ENCODE peak calls at places on chromosomes 2 and 18, in nine cellular contexts. H is suprapubic skin, U is sigmoid colon, T is stomach, J is SK-N-SH, S is tibial nerve, I is GM12878, Q is K562, X is transverse colon. W is an unnamed sample.

GRCh38 chr2:65922794-65923193 is 490.4 kb upstream of the SPRED2 start:
- DNase-seq in H (no peak), U (peak; percentile 68), T (no peak), J (no peak), S (peak; percentile 57), I (no peak), Q (peak; percentile 5), X (peak; percentile 8), W (no peak)

GRCh38 chr2:8571792-8572499 is 109.9 kb upstream of the ID2 start:
- DNase-seq in H (peak; percentile 35), U (peak; percentile 42), T (peak; percentile 16), J (no peak), S (no peak), I (no peak), Q (no peak), X (peak; percentile 28), W (peak; percentile 11)

GRCh38 chr2:226887940-226888339 is 52.1 kb downstream of the RHBDD1 start:
- DNase-seq in H (no peak), U (no peak), T (no peak), J (no peak), S (no peak), I (no peak), Q (no peak), X (no peak), W (no peak)

GRCh38 chr2:129248183-129248582 is 731.3 kb upstream of the RAB6C start:
- DNase-seq in H (no peak), U (no peak), T (peak; percentile 48), J (no peak), S (no peak), I (no peak), Q (no peak), X (no peak), W (no peak)

GRCh38 chr18:51070545-51070944 is 40.5 kb downstream of the SMAD4 start:
- DNase-seq in H (no peak), U (no peak), T (no peak), J (no peak), S (no peak), I (no peak), Q (no peak), X (no peak), W (no peak)

GRCh38 chr2:238420878-238421694 is 5.6 kb upstream of the ASB1 start:
- DNase-seq in H (no peak), U (no peak), T (peak; percentile 25), J (no peak), S (no peak), I (no peak), Q (peak; percentile 83), X (no peak), W (no peak)

GRCh38 chr2:110858993-110859770 is 126.8 kb downstream of the ACOXL start:
- DNase-seq in H (peak; percentile 43), U (no peak), T (no peak), J (no peak), S (no peak), I (no peak), Q (no peak), X (no peak), W (no peak)

GRCh38 chr2:231929961-231930600 is 3.9 kb upstream of the NPPC start:
- DNase-seq in H (peak; percentile 37), U (peak; percentile 89), T (peak; percentile 24), J (peak; percentile 64), S (no peak), I (no peak), Q (peak; percentile 78), X (no peak), W (no peak)

GRCh38 chr18:11808001-11808855 is 43.0 kb upstream of the CHMP1B start:
- DNase-seq in H (no peak), U (no peak), T (no peak), J (no peak), S (no peak), I (no peak), Q (no peak), X (no peak), W (no peak)

GRCh38 chr2:237714690-237715458 is 83.7 kb upstream of the RBM44 start:
- DNase-seq in H (peak; percentile 58), U (peak; percentile 89), T (no peak), J (no peak), S (no peak), I (no peak), Q (no peak), X (no peak), W (no peak)

GRCh38 chr2:129067070-129067469 is 748.4 kb upstream of the HS6ST1 start:
- DNase-seq in H (no peak), U (no peak), T (no peak), J (no peak), S (no peak), I (no peak), Q (no peak), X (no peak), W (no peak)

GRCh38 chr2:939936-940620 is 10.6 kb upstream of the SNTG2 start:
- DNase-seq in H (no peak), U (no peak), T (no peak), J (no peak), S (no peak), I (no peak), Q (no peak), X (no peak), W (no peak)

GRCh38 chr2:27901219-27901618 is 10.7 kb downstream of the BABAM2 start:
- DNase-seq in H (no peak), U (no peak), T (no peak), J (no peak), S (no peak), I (no peak), Q (no peak), X (no peak), W (no peak)

DNA sequence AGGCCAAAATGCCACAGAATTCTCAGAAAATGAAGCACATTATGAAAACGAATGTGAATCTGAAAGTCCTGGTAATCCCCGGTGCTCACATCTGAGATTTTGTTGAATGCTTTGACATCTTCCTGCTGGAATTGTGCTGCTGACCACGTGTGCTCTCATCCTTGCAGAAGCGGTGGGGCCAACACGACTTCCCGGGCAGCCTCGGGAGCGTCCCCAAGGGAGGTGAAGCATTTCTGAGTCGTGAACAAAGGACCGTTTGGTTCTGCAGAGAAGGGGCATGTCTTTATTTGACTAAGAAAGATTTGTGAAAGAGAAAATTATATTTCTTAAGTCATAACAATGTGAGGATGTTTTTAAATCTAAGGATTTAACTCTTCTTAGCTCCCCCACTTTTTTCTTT is 336.8 kb downstream of the EIPR1 start:
- DNase-seq in H (no peak), U (no peak), T (no peak), J (no peak), S (no peak), I (no peak), Q (no peak), X (no peak), W (no peak)
- TF ChIP-seq EP300 in H (no peak), U (no peak), T (no peak), J (no peak), S (no peak), I (no peak), Q (no peak), X (no peak), W (no peak)

GRCh38 chr2:161332568-161332967 is 24.3 kb downstream of the PSMD14 start:
- DNase-seq in H (no peak), U (no peak), T (no peak), J (no peak), S (no peak), I (no peak), Q (no peak), X (no peak), W (no peak)
- H3K27ac ChIP-seq in H (no peak overlapping the region), U (no peak overlapping the region), T (no peak overlapping the region), J (no peak overlapping the region), S (no peak overlapping the region), I (no peak overlapping the region), Q (no peak overlapping the region), X (no peak overlapping the region), W (no peak overlapping the region)

GRCh38 chr2:221567231-221567760 is 4.8 kb downstream of the EPHA4 start:
- DNase-seq in H (no peak), U (no peak), T (no peak), J (no peak), S (no peak), I (no peak), Q (no peak), X (no peak), W (no peak)

GRCh38 chr2:221558107-221558506 is 14.0 kb downstream of the EPHA4 start:
- DNase-seq in H (no peak), U (no peak), T (no peak), J (no peak), S (no peak), I (no peak), Q (no peak), X (no peak), W (no peak)

GRCh38 chr2:221563601-221564000 is 8.5 kb downstream of the EPHA4 start:
- DNase-seq in H (no peak), U (no peak), T (no peak), J (no peak), S (no peak), I (no peak), Q (no peak), X (no peak), W (no peak)

GRCh38 chr2:221561770-221562169 is 10.3 kb downstream of the EPHA4 start:
- DNase-seq in H (no peak), U (no peak), T (no peak), J (no peak), S (no peak), I (no peak), Q (no peak), X (no peak), W (no peak)

DNA sequence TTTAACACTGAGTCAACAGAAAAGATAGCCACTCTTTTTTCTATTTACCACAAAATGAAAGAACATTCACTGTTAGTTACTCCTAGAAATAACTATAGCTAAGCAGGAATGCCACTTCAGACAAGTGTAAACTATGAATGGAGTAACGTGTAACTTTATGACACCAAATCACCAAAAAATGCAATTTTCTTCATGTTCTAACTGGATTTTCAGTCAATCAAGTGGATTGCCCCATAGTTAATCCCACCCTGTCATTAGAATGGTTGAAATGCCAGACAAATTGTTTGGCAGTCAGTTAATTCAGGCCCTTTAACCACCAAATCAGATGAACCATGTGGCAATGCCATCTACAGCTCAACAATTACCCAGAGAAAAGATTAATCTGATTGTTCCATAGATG is 9.9 kb downstream of the EPHA4 start:
- DNase-seq in H (no peak), U (no peak), T (no peak), J (no peak), S (no peak), I (no peak), Q (no peak), X (no peak), W (no peak)
- H3K36me3 ChIP-seq in H (peaks cover 3% of the 10 kb centered on the region), U (no peaks in the 10 kb centered on the region), T (no peaks in the 10 kb centered on the region), J (no peaks in the 10 kb centered on the region), S (no peaks in the 10 kb centered on the region), I (no peaks in the 10 kb centered on the region), Q (no peaks in the 10 kb centered on the region), X (no peaks in the 10 kb centered on the region), W (no peaks in the 10 kb centered on the region)

DNA sequence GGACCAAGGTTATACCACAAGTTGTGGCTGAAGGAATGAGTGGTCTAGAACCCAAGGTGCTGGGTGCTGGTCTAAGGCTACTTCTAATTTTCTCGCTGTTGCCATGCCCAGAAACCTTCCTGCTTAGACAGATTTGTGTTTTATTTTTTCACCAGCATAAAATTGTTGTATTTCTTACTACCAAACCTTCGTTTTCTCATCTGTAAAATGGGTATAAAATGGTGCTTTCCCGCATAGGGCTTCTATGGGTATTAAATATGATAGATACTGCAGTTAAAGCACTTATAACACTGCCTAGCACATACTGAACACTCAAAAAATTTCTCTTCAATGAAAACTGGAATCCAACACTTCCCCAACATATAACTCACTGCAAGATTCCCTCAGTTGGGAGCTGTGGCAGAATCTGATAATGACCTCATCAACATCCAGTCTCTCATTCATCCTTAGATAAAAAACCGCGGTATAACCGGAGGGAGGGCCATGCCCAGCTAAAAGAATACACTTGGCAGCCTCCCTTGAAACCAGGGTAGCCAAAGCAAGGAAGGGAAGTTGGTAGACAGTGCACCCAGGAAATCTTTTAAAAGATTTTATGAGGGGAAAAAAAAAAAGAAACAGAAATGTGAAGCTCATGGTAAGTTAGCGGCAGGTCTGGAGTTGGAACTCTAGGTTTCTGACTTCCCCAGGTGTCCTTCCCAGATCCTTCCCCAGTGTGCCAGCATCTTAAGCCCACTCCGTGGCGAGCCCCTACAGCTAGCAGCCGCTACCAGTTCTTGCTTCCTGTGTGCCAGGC is 1.2 kb downstream of the NEMP2 start:
- DNase-seq in H (no peak), U (no peak), T (no peak), J (peak; percentile 17), S (no peak), I (no peak), Q (no peak), X (peak; percentile 35), W (no peak)
- TF ChIP-seq EP300 in H (no peak), U (no peak), T (no peak), J (no peak), S (no peak), I (no peak), Q (no peak), X (no peak), W (no peak)